ENCODE peak calls at places on chromosomes 6 and 20, in four cellular contexts. Q is cardiac muscle cell, K is AG10803, Y is thoracic aorta. N is an unnamed sample.
A peak's percentile ranks its signal among the peaks of the same experiment; 100 is the strongest.

GRCh38 chr6:150176152-150176551 is 33.3 kb downstream of the PPP1R14C start:
- DNase-seq in Q (no peak), K (no peak), Y (no peak), N (no peak)

GRCh38 chr6:21500894-21501293 is 92.7 kb upstream of the SOX4 start:
- DNase-seq in Q (no peak), K (no peak), Y (no peak), N (no peak)

GRCh38 chr20:6421321-6422030 is 298.6 kb upstream of the FERMT1 start:
- DNase-seq in Q (no peak), K (no peak), Y (no peak), N (no peak)

GRCh38 chr6:16409531-16410441 is 171.4 kb downstream of the GMPR start:
- DNase-seq in Q (peak; percentile 63), K (peak; percentile 86), Y (no peak), N (peak; percentile 93)

GRCh38 chr6:88983532-88983931 is 20.1 kb upstream of the RNGTT start:
- DNase-seq in Q (peak; percentile 48), K (peak; percentile 41), Y (no peak), N (no peak)

GRCh38 chr6:136647363-136647763 is 97.1 kb upstream of the MAP7 start:
- DNase-seq in Q (no peak), K (peak; percentile 86), Y (no peak), N (no peak)

GRCh38 chr20:41052742-41053419 is 24.3 kb downstream of the TOP1 start:
- DNase-seq in Q (no peak), K (peak; percentile 81), Y (no peak), N (no peak)

GRCh38 chr20:7195704-7196103 is 428.2 kb downstream of the BMP2 start:
- DNase-seq in Q (no peak), K (peak; percentile 13), Y (no peak), N (no peak)

GRCh38 chr6:100554228-100554627 is 89.5 kb upstream of the SIM1 start:
- DNase-seq in Q (peak; percentile 44), K (no peak), Y (no peak), N (no peak)

GRCh38 chr6:43204271-43205105 is 22.5 kb downstream of the CUL9 start:
- DNase-seq in Q (no peak), K (no peak), Y (no peak), N (no peak)

GRCh38 chr6:56849876-56850275 is 105.0 kb upstream of the BEND6 start:
- DNase-seq in Q (no peak), K (peak; percentile 71), Y (no peak), N (no peak)

GRCh38 chr6:149211046-149211571 is 106.4 kb upstream of the TAB2 start:
- DNase-seq in Q (no peak), K (no peak), Y (no peak), N (no peak)

GRCh38 chr20:20741067-20742045 is 28.9 kb upstream of the RALGAPA2 start:
- DNase-seq in Q (no peak), K (no peak), Y (no peak), N (no peak)

GRCh38 chr6:63307581-63308246 is 12.1 kb downstream of the LGSN start:
- DNase-seq in Q (peak; percentile 55), K (peak; percentile 51), Y (no peak), N (no peak)

GRCh38 chr6:170292111-170292777 is 1.4 kb upstream of the DLL1 start:
- DNase-seq in Q (no peak), K (no peak), Y (no peak), N (no peak)

GRCh38 chr6:56649053-56649769 is 6.5 kb upstream of the DST start:
- DNase-seq in Q (peak; percentile 38), K (peak; percentile 70), Y (no peak), N (no peak)

GRCh38 chr6:161225677-161226004 is 48.2 kb downstream of the AGPAT4 start:
- DNase-seq in Q (no peak), K (no peak), Y (no peak), N (no peak)

GRCh38 chr6:159104931-159105330 is 60.1 kb upstream of the TAGAP start:
- DNase-seq in Q (no peak), K (no peak), Y (no peak), N (peak; percentile 81)

GRCh38 chr6:156848123-156848522 is 70.9 kb downstream of the ARID1B start:
- DNase-seq in Q (no peak), K (no peak), Y (no peak), N (no peak)

GRCh38 chr6:120363429-120363828 is 970.9 kb downstream of the TBC1D32 start:
- DNase-seq in Q (no peak), K (no peak), Y (no peak), N (no peak)

GRCh38 chr20:23995905-23996666 is 7.5 kb upstream of the GGTLC1 start:
- DNase-seq in Q (peak; percentile 80), K (peak; percentile 31), Y (no peak), N (no peak)

GRCh38 chr6:65000815-65001214 is 706.2 kb downstream of the EYS start:
- DNase-seq in Q (no peak), K (no peak), Y (no peak), N (no peak)

GRCh38 chr6:8556370-8557018 is 121.1 kb upstream of the SLC35B3 start:
- DNase-seq in Q (no peak), K (peak; percentile 3), Y (no peak), N (no peak)

GRCh38 chr6:16361121-16361520 is 122.7 kb downstream of the GMPR start:
- DNase-seq in Q (no peak), K (peak; percentile 33), Y (no peak), N (no peak)

GRCh38 chr20:25287631-25288290 is 39.9 kb downstream of the PYGB start:
- DNase-seq in Q (no peak), K (no peak), Y (no peak), N (no peak)

GRCh38 chr6:163133017-163133416 is 281.5 kb upstream of the QKI start:
- DNase-seq in Q (no peak), K (no peak), Y (no peak), N (no peak)

DNA sequence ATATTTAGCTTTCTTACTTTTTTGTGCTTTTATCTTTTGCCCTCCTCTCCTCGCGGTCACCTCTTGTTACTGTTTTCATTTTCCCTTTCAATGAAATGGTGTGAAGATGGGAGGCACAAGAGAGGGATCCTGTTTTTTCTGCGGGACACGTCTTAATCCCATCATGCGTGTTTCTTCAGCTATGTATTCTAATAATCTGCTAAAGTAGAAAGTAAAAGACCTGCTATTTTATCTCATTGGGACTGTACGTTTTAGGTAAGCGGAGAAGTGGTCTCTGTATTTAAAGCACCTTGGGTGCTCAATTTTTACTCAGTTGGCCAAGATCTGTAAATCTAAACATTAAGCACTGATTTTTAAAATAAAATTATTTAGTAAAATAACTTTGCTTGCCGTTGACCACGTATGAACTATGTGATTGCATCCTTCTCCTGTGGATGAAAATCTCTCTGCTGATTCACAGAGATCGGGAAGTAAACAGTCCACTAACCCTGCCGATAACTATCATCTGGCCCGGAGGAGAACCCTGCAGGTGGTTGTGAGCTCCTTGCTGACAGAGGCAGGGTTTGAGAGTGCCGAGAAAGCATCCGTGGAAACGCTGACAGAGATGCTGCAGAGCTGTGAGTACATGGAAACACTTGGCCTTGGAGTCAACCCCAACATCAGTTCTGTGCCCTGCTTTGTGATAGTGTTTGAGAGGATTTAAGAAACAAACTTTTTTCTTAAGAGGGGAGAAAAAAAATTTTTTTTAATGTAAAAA is 751 bp downstream of the TAF8 start:
- DNase-seq in Q (no peak), K (no peak), Y (no peak), N (no peak)
- TF ChIP-seq CTCF in Q (no peak), K (no peak), Y (no peak), N (no peak)

DNA sequence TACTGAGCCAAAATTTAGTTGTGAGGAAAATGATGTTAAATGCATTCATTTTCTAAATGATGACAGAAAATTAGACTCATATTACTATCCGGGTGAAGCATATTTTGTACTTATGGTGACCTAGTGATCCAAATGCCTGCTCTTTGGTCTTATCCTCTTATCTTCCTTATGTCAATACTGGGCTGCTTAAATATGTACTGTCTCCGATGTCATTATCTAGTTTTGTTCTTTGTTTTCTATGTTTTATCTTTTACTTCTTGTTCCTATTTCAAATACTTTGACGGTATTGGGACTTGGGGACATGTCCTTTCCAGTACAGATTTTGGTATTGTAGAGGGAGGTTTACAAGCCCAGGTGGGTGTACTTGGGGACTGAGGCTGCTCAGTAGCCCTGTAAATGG is 124.6 kb upstream of the ESR1 start:
- DNase-seq in Q (no peak), K (no peak), Y (no peak), N (no peak)
- H3K4me3 ChIP-seq in Q (no peak overlapping the region), K (no peak overlapping the region), Y (no peak overlapping the region), N (no peak overlapping the region)

DNA sequence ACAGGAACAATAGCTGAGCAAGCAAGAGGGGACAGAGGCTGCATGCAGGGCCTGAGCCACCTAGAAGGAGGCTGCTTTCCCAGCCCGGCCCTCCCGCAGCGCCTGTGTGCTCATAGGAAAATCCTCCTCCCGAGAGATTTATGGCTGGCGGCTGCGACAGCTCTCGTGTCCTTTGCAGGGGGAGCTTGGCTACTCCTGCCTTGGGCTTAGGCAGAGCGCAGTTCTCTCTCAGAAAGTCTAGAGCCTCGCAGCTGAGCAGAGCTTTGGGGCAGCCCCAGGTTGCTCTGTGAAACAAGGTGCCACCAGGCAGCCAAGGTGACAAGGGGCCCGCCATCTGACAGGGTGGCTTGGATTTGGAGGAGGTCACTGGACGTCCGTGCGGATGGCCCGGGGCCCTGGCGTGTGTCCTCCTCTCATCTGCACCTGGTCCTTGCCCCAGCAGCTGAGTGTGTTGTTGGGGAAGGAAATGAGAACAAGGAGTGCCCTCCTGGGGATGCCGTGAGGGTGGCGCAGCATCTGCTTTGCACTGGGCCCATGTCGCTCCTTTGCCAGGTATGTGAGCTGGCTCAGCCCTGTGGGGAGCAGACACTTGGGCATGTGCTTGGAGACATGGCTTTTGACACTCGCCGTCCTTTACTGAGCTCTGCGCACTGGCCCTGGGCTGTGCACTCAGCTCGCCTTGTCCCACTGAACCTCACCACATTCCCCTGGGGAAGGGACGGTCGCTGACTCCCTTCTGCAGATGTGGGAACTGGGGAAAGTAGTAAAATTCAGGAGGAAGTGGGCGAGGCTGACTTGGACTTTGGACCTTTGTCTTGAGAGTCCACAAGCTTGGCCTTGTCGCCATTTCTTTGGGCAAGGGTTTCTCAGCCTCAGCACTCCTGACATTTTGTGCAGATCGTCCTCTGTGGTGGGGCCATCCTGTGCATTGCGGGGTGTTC is 41.9 kb downstream of the EDN3 start:
- DNase-seq in Q (no peak), K (no peak), Y (no peak), N (no peak)
- TF ChIP-seq CTCF in Q (no peak), K (no peak), Y (no peak), N (no peak)

GRCh38 chr20:37670426-37670825 is 23.4 kb upstream of the CTNNBL1 start:
- DNase-seq in Q (no peak), K (peak; percentile 54), Y (no peak), N (peak; percentile 88)

GRCh38 chr20:37668166-37668565 is 25.7 kb upstream of the CTNNBL1 start:
- DNase-seq in Q (no peak), K (no peak), Y (no peak), N (no peak)

GRCh38 chr20:37672143-37672542 is 21.7 kb upstream of the CTNNBL1 start:
- DNase-seq in Q (no peak), K (no peak), Y (no peak), N (no peak)

GRCh38 chr20:37669062-37669772 is 24.6 kb upstream of the CTNNBL1 start:
- DNase-seq in Q (no peak), K (no peak), Y (no peak), N (no peak)

GRCh38 chr20:37669773-37670236 is 24.0 kb upstream of the CTNNBL1 start:
- DNase-seq in Q (no peak), K (no peak), Y (no peak), N (no peak)
- H3K4me3 ChIP-seq in Q (no peak overlapping the region), K (peak overlapping the region; percentile 44), Y (peak overlapping the region; percentile 52), N (no peak overlapping the region)

GRCh38 chr6:147648936-147649335 is 140.4 kb downstream of the SAMD5 start:
- DNase-seq in Q (no peak), K (peak; percentile 7), Y (no peak), N (no peak)

GRCh38 chr6:147654103-147654845 is 145.8 kb downstream of the SAMD5 start:
- DNase-seq in Q (no peak), K (no peak), Y (no peak), N (no peak)

GRCh38 chr6:147651249-147652063 is 143.0 kb downstream of the SAMD5 start:
- DNase-seq in Q (no peak), K (peak; percentile 21), Y (no peak), N (no peak)
- TF ChIP-seq CTCF in Q (peak; percentile 4), K (peak; percentile 9), Y (peak; percentile 11), N (no peak)

N was measured in lower leg skin.